ENCODE peak calls at places on chromosomes 16 and 17, in nine cellular contexts. M, U, C, Z, O, R, E, I and G are unnamed samples.

GRCh38 chr16:50103764-50104163 is 38.0 kb downstream of the HEATR3 start:
- DNase-seq in M (no peak), U (no peak), C (no peak), Z (no peak), O (no peak), R (no peak), E (no peak), I (no peak), G (no peak)

GRCh38 chr17:82441686-82442487 is 8.7 kb downstream of the CYBC1 start:
- DNase-seq in M (no peak), U (no peak), C (no peak), Z (no peak), O (no peak), R (no peak), E (peak), I (peak), G (no peak)

GRCh38 chr16:57688987-57689771 is 5.4 kb upstream of the DRC7 start:
- DNase-seq in M (no peak), U (no peak), C (no peak), Z (no peak), O (no peak), R (no peak), E (no peak), I (no peak), G (no peak)

GRCh38 chr17:16443390-16444257 is 28.3 kb downstream of the TRPV2 start:
- DNase-seq in M (no peak), U (no peak), C (no peak), Z (no peak), O (peak), R (no peak), E (peak), I (no peak), G (no peak)

GRCh38 chr17:66720027-66720426 is 114.9 kb upstream of the CACNG5 start:
- DNase-seq in M (no peak), U (no peak), C (no peak), Z (no peak), O (no peak), R (no peak), E (no peak), I (no peak), G (no peak)

GRCh38 chr16:86772231-86772510 is 193.8 kb downstream of the FOXL1 start:
- DNase-seq in M (peak), U (no peak), C (no peak), Z (no peak), O (no peak), R (no peak), E (no peak), I (no peak), G (no peak)

GRCh38 chr16:87652799-87653198 is 50.5 kb downstream of the JPH3 start:
- DNase-seq in M (no peak), U (no peak), C (no peak), Z (no peak), O (no peak), R (no peak), E (no peak), I (no peak), G (no peak)

GRCh38 chr17:50539762-50540440 is 7.1 kb upstream of the SPATA20 start:
- DNase-seq in M (no peak), U (no peak), C (no peak), Z (no peak), O (no peak), R (no peak), E (peak), I (no peak), G (no peak)

GRCh38 chr17:19317359-19318095 is 45.0 kb downstream of the B9D1 start:
- DNase-seq in M (peak), U (no peak), C (no peak), Z (no peak), O (peak), R (no peak), E (peak), I (peak), G (peak)

GRCh38 chr17:49343273-49343672 is 18.8 kb downstream of the ZNF652 start:
- DNase-seq in M (peak), U (no peak), C (no peak), Z (no peak), O (no peak), R (no peak), E (no peak), I (no peak), G (no peak)

GRCh38 chr17:47279062-47279801 is 25.6 kb downstream of the ITGB3 start:
- DNase-seq in M (peak), U (no peak), C (no peak), Z (no peak), O (peak), R (no peak), E (no peak), I (peak), G (no peak)

GRCh38 chr17:64259436-64259835 is 3.6 kb downstream of the TEX2 start:
- DNase-seq in M (no peak), U (no peak), C (no peak), Z (no peak), O (no peak), R (no peak), E (no peak), I (no peak), G (no peak)

GRCh38 chr17:42347198-42347597 is 41.0 kb downstream of the STAT3 start:
- DNase-seq in M (peak), U (no peak), C (no peak), Z (no peak), O (no peak), R (no peak), E (no peak), I (no peak), G (no peak)

GRCh38 chr17:1460233-1460632 is 4.2 kb upstream of the CRK start:
- DNase-seq in M (peak), U (no peak), C (no peak), Z (no peak), O (no peak), R (no peak), E (peak), I (no peak), G (no peak)

GRCh38 chr17:80724723-80725388 is 180.2 kb downstream of the RPTOR start:
- DNase-seq in M (peak), U (no peak), C (no peak), Z (no peak), O (peak), R (no peak), E (no peak), I (no peak), G (no peak)

GRCh38 chr17:80737106-80738019 is 192.7 kb downstream of the RPTOR start:
- DNase-seq in M (no peak), U (no peak), C (no peak), Z (no peak), O (no peak), R (no peak), E (peak), I (peak), G (no peak)

GRCh38 chr16:85383836-85384825 is 229.0 kb upstream of the GSE1 start:
- DNase-seq in M (no peak), U (no peak), C (no peak), Z (no peak), O (no peak), R (no peak), E (no peak), I (no peak), G (no peak)

GRCh38 chr17:82302991-82303943 is 14.1 kb downstream of the CD7 start:
- DNase-seq in M (no peak), U (no peak), C (no peak), Z (peak), O (peak), R (no peak), E (peak), I (no peak), G (no peak)

GRCh38 chr17:17666111-17666714 is 15.0 kb upstream of the RAI1 start:
- DNase-seq in M (no peak), U (no peak), C (no peak), Z (no peak), O (peak), R (no peak), E (peak), I (no peak), G (no peak)

GRCh38 chr17:27879987-27880608 is 13.1 kb downstream of the LYRM9 start:
- DNase-seq in M (peak), U (peak), C (peak), Z (peak), O (peak), R (peak), E (peak), I (peak), G (peak)

GRCh38 chr16:61820398-61820797 is 215.8 kb downstream of the CDH8 start:
- DNase-seq in M (no peak), U (no peak), C (no peak), Z (no peak), O (no peak), R (no peak), E (no peak), I (no peak), G (no peak)

GRCh38 chr16:1299012-1299867 is 10.2 kb upstream of the UBE2I start:
- DNase-seq in M (no peak), U (no peak), C (no peak), Z (no peak), O (no peak), R (no peak), E (peak), I (no peak), G (no peak)

GRCh38 chr16:89510526-89510925 is 2.3 kb downstream of the SPG7 start:
- DNase-seq in M (no peak), U (no peak), C (no peak), Z (no peak), O (no peak), R (no peak), E (no peak), I (no peak), G (no peak)

GRCh38 chr17:81858170-81858966 is 2.0 kb downstream of the P4HB start:
- DNase-seq in M (no peak), U (no peak), C (no peak), Z (no peak), O (no peak), R (no peak), E (peak), I (peak), G (no peak)

GRCh38 chr17:78147315-78147998 is 1.3 kb downstream of the C17orf99 start:
- DNase-seq in M (no peak), U (no peak), C (no peak), Z (no peak), O (no peak), R (no peak), E (peak), I (peak), G (no peak)

GRCh38 chr16:58508671-58509251 is 6.6 kb upstream of the SETD6 start:
- DNase-seq in M (no peak), U (no peak), C (no peak), Z (no peak), O (no peak), R (no peak), E (no peak), I (no peak), G (no peak)

GRCh38 chr17:78442648-78443128 is 64.2 kb downstream of the PGS1 start:
- DNase-seq in M (peak), U (no peak), C (no peak), Z (no peak), O (no peak), R (no peak), E (no peak), I (no peak), G (no peak)

GRCh38 chr17:20920813-20921199 is 122.0 kb downstream of the USP22 start:
- DNase-seq in M (no peak), U (no peak), C (no peak), Z (no peak), O (no peak), R (no peak), E (no peak), I (no peak), G (no peak)

GRCh38 chr17:40178021-40178601 is 841 bp downstream of the RAPGEFL1 start:
- DNase-seq in M (no peak), U (no peak), C (no peak), Z (no peak), O (no peak), R (no peak), E (peak), I (peak), G (no peak)

GRCh38 chr16:87442581-87442966 is 50.2 kb downstream of the ZCCHC14 start:
- DNase-seq in M (no peak), U (no peak), C (no peak), Z (no peak), O (no peak), R (no peak), E (no peak), I (no peak), G (no peak)

GRCh38 chr17:38705803-38706624 is 941 bp downstream of the MLLT6 start:
- DNase-seq in M (peak), U (no peak), C (peak), Z (peak), O (peak), R (peak), E (peak), I (peak), G (peak)

GRCh38 chr17:59366040-59366757 is 34.7 kb downstream of the YPEL2 start:
- DNase-seq in M (peak), U (no peak), C (no peak), Z (no peak), O (peak), R (no peak), E (peak), I (no peak), G (no peak)

GRCh38 chr16:1614226-1615102 is 2.3 kb downstream of the CRAMP1 start:
- DNase-seq in M (peak), U (no peak), C (no peak), Z (no peak), O (peak), R (peak), E (peak), I (peak), G (no peak)

GRCh38 chr16:68273459-68273858 is 9.1 kb downstream of the SLC7A6 start:
- DNase-seq in M (no peak), U (no peak), C (no peak), Z (no peak), O (no peak), R (no peak), E (no peak), I (no peak), G (no peak)

GRCh38 chr16:535446-536405 is 8.2 kb downstream of the CAPN15 start:
- DNase-seq in M (no peak), U (no peak), C (no peak), Z (no peak), O (peak), R (no peak), E (peak), I (no peak), G (no peak)

GRCh38 chr16:2528161-2529060 is 2.8 kb downstream of the CEMP1 start:
- DNase-seq in M (no peak), U (no peak), C (no peak), Z (no peak), O (no peak), R (no peak), E (no peak), I (no peak), G (no peak)